ENCODE peak calls at places on chromosome 7, in five cellular contexts. C is EL; D is mesenchymal stem cell; H is effector CD4-positive, alpha-beta T cell; O is stimulated activated CD4-positive, alpha-beta T cell treated with anti-CD3 and anti-CD28 coated beads, Interleukin-1b, Interleukin-23, amount 100 ng/mL, for 4 hours. P is an unnamed sample.

GRCh38 chr7:70810558-70811139 is 321.3 kb upstream of the GALNT17 start:
- DNase-seq in C (no peak), D (no peak), H (no peak), O (no peak), P (no peak)

GRCh38 chr7:90540406-90540805 is 55.7 kb upstream of the CDK14 start:
- DNase-seq in C (no peak), D (no peak), H (no peak), O (no peak), P (no peak)

GRCh38 chr7:77258593-77258992 is 59.0 kb upstream of the FGL2 start:
- DNase-seq in C (no peak), D (no peak), H (no peak), O (no peak), P (no peak)

GRCh38 chr7:158264881-158265742 is 322.5 kb downstream of the PTPRN2 start:
- DNase-seq in C (no peak), D (no peak), H (no peak), O (no peak), P (no peak)

GRCh38 chr7:43942997-43943701 is 16.9 kb downstream of the UBE2D4 start:
- DNase-seq in C (no peak), D (no peak), H (no peak), O (no peak), P (no peak)

GRCh38 chr7:15963206-15963605 is 276.7 kb upstream of the MEOX2 start:
- DNase-seq in C (no peak), D (no peak), H (no peak), O (no peak), P (peak)

GRCh38 chr7:27032843-27033242 is 63.0 kb downstream of the HOXA1 start:
- DNase-seq in C (peak), D (peak), H (no peak), O (no peak), P (no peak)

GRCh38 chr7:12091164-12091563 is 119.9 kb upstream of the TMEM106B start:
- DNase-seq in C (no peak), D (no peak), H (no peak), O (no peak), P (no peak)

GRCh38 chr7:76108540-76109233 is 60.8 kb downstream of the MDH2 start:
- DNase-seq in C (peak), D (peak), H (no peak), O (no peak), P (no peak)

GRCh38 chr7:146635200-146636032 is 518.8 kb downstream of the CNTNAP2 start:
- DNase-seq in C (no peak), D (no peak), H (no peak), O (no peak), P (no peak)

GRCh38 chr7:30465342-30466170 is 13.0 kb downstream of the NOD1 start:
- DNase-seq in C (no peak), D (peak), H (no peak), O (no peak), P (peak)

GRCh38 chr7:108002726-108003590 is at the start of gene LAMB1:
- DNase-seq in C (peak), D (peak), H (no peak), O (no peak), P (peak)

GRCh38 chr7:75872073-75872782 is 6.6 kb upstream of the RHBDD2 start:
- DNase-seq in C (no peak), D (peak), H (no peak), O (no peak), P (peak)